ENCODE peak calls at places on chromosomes 11 and 22, in eight cellular contexts. K is CD4-positive, alpha-beta memory T cell; Y is thoracic aorta; O is pons; S is adipocyte; J is H4; F is left colon; L is NCI-H2081. B is an unnamed sample.

GRCh38 chr11:30586251-30587144 is at the start of gene MPPED2:
- DNase-seq in K (no peak), Y (no peak), O (no peak), S (no peak), J (peak; percentile 34), F (peak; percentile 30), L (no peak), B (peak; percentile 34)

GRCh38 chr11:67648140-67648795 is 2.3 kb downstream of the ACY3 start:
- DNase-seq in K (peak; percentile 46), Y (no peak), O (no peak), S (no peak), J (no peak), F (no peak), L (no peak), B (peak; percentile 66)

GRCh38 chr11:36295926-36296325 is at the start of gene PRR5L:
- DNase-seq in K (no peak), Y (no peak), O (peak; percentile 98), S (no peak), J (no peak), F (no peak), L (no peak), B (no peak)

GRCh38 chr11:31641477-31642062 is 132.0 kb downstream of the ELP4 start:
- DNase-seq in K (no peak), Y (no peak), O (no peak), S (peak; percentile 56), J (peak; percentile 53), F (no peak), L (peak; percentile 64), B (peak; percentile 60)

GRCh38 chr11:81219661-81220060 is 1514.0 kb downstream of the FAM181B start:
- DNase-seq in K (no peak), Y (no peak), O (no peak), S (no peak), J (no peak), F (no peak), L (no peak), B (no peak)

GRCh38 chr22:44591146-44591790 is 93.2 kb upstream of the RTL6 start:
- DNase-seq in K (no peak), Y (no peak), O (no peak), S (no peak), J (no peak), F (no peak), L (no peak), B (no peak)

GRCh38 chr11:74570266-74571061 is 21.9 kb upstream of the POLD3 start:
- DNase-seq in K (peak; percentile 7), Y (no peak), O (peak; percentile 46), S (peak; percentile 71), J (peak; percentile 49), F (peak; percentile 54), L (peak; percentile 53), B (peak; percentile 58)

GRCh38 chr11:64298966-64299846 is 952 bp upstream of the CATSPERZ start:
- DNase-seq in K (no peak), Y (no peak), O (no peak), S (peak; percentile 70), J (no peak), F (no peak), L (no peak), B (no peak)

GRCh38 chr22:43168416-43169309 is 17.3 kb downstream of the TSPO start:
- DNase-seq in K (no peak), Y (no peak), O (no peak), S (peak; percentile 91), J (no peak), F (no peak), L (no peak), B (no peak)

GRCh38 chr11:75443043-75443442 is 10.0 kb upstream of the KLHL35 start:
- DNase-seq in K (no peak), Y (no peak), O (no peak), S (no peak), J (no peak), F (no peak), L (no peak), B (no peak)

GRCh38 chr11:94536386-94536785 is 7.3 kb upstream of the FUT4 start:
- DNase-seq in K (no peak), Y (no peak), O (no peak), S (no peak), J (no peak), F (no peak), L (no peak), B (no peak)

GRCh38 chr11:94276943-94277342 is 27.4 kb upstream of the IZUMO1R start:
- DNase-seq in K (no peak), Y (no peak), O (no peak), S (no peak), J (no peak), F (no peak), L (no peak), B (no peak)

GRCh38 chr11:86678823-86679222 is 6.4 kb upstream of the ME3 start:
- DNase-seq in K (no peak), Y (no peak), O (no peak), S (peak; percentile 36), J (peak; percentile 21), F (no peak), L (no peak), B (no peak)

GRCh38 chr11:27600656-27601055 is 94.1 kb upstream of the LIN7C start:
- DNase-seq in K (no peak), Y (no peak), O (no peak), S (no peak), J (no peak), F (no peak), L (no peak), B (no peak)

GRCh38 chr22:32144875-32145274 is 14.2 kb downstream of the C22orf42 start:
- DNase-seq in K (no peak), Y (no peak), O (peak; percentile 60), S (no peak), J (no peak), F (no peak), L (no peak), B (no peak)

GRCh38 chr11:64553554-64554201 is 37.3 kb upstream of the SLC22A12 start:
- DNase-seq in K (peak; percentile 45), Y (no peak), O (peak; percentile 62), S (peak; percentile 76), J (peak; percentile 26), F (peak; percentile 64), L (peak; percentile 3), B (peak; percentile 17)

GRCh38 chr11:66344550-66345315 is at the start of gene BRMS1:
- DNase-seq in K (peak; percentile 92), Y (peak; percentile 95), O (peak; percentile 95), S (peak; percentile 98), J (peak; percentile 96), F (peak; percentile 99), L (peak; percentile 96), B (peak; percentile 96)

GRCh38 chr11:120522736-120523135 is 11.2 kb downstream of the GRIK4 start:
- DNase-seq in K (no peak), Y (no peak), O (no peak), S (no peak), J (no peak), F (no peak), L (no peak), B (no peak)

GRCh38 chr22:35705141-35705540 is 12.5 kb upstream of the APOL5 start:
- DNase-seq in K (no peak), Y (no peak), O (no peak), S (peak; percentile 85), J (peak; percentile 19), F (no peak), L (no peak), B (no peak)

GRCh38 chr11:89463381-89463780 is 27.8 kb downstream of the NOX4 start:
- DNase-seq in K (no peak), Y (no peak), O (no peak), S (no peak), J (no peak), F (no peak), L (no peak), B (no peak)

GRCh38 chr11:113725883-113726405 is 19.8 kb upstream of the TMPRSS5 start:
- DNase-seq in K (no peak), Y (no peak), O (no peak), S (no peak), J (no peak), F (no peak), L (no peak), B (no peak)

GRCh38 chr22:21996175-21996574 is 13.6 kb upstream of the TOP3B start:
- DNase-seq in K (no peak), Y (no peak), O (no peak), S (no peak), J (no peak), F (no peak), L (no peak), B (no peak)

GRCh38 chr22:24497879-24498278 is 2.7 kb downstream of the UPB1 start:
- DNase-seq in K (no peak), Y (no peak), O (no peak), S (no peak), J (no peak), F (no peak), L (no peak), B (no peak)